ENCODE peak calls at places on chromosomes 4 and X, in ten cellular contexts. I is NB4, A is GM23248, R is H9, K is hepatic stellate cell, U is RKO, Y is pancreas, W is sciatic nerve, E is Kasumi-1, Q is fibroblast of the aortic adventitia. C is an unnamed sample.

GRCh38 chr4:65880594-65880993 is 210.3 kb upstream of the EPHA5 start:
- DNase-seq in I (peak; percentile 19), A (no peak), R (no peak), K (no peak), U (peak; percentile 9), Y (no peak), W (no peak), E (no peak), Q (peak; percentile 8), C (no peak)

GRCh38 chr4:182917182-182918043 is at the start of gene DCTD:
- DNase-seq in I (peak; percentile 87), A (peak; percentile 86), R (peak; percentile 80), K (peak; percentile 66), U (peak; percentile 78), Y (peak; percentile 76), W (peak; percentile 88), E (peak; percentile 59), Q (peak; percentile 46), C (peak; percentile 43)

GRCh38 chr4:153530284-153530995 is 64.3 kb downstream of the TMEM131L start:
- DNase-seq in I (no peak), A (no peak), R (no peak), K (no peak), U (no peak), Y (no peak), W (no peak), E (no peak), Q (no peak), C (no peak)

GRCh38 chr4:16938641-16939040 is 40.2 kb upstream of the LDB2 start:
- DNase-seq in I (no peak), A (no peak), R (no peak), K (no peak), U (no peak), Y (no peak), W (no peak), E (no peak), Q (no peak), C (no peak)

GRCh38 chrX:43956034-43956433 is 17.2 kb downstream of the NDP start:
- DNase-seq in I (no peak), A (no peak), R (no peak), K (no peak), U (no peak), Y (no peak), W (no peak), E (no peak), Q (no peak), C (no peak)

GRCh38 chr4:3348621-3349020 is 55.8 kb downstream of the RGS12 start:
- DNase-seq in I (no peak), A (no peak), R (no peak), K (no peak), U (no peak), Y (peak; percentile 56), W (no peak), E (no peak), Q (no peak), C (no peak)

GRCh38 chrX:130895299-130895698 is 7.7 kb downstream of the ENOX2 start:
- DNase-seq in I (no peak), A (peak; percentile 50), R (no peak), K (no peak), U (no peak), Y (no peak), W (no peak), E (no peak), Q (peak; percentile 65), C (no peak)

GRCh38 chr4:21979196-21979595 is 30.6 kb upstream of the KCNIP4 start:
- DNase-seq in I (no peak), A (peak; percentile 13), R (no peak), K (no peak), U (no peak), Y (no peak), W (no peak), E (no peak), Q (no peak), C (no peak)

GRCh38 chr4:1711906-1712215 is 258 bp downstream of the SLBP start:
- DNase-seq in I (no peak), A (peak; percentile 73), R (peak; percentile 43), K (peak; percentile 61), U (no peak), Y (no peak), W (no peak), E (no peak), Q (peak; percentile 20), C (no peak)

GRCh38 chr4:142707397-142707796 is 138.7 kb downstream of the INPP4B start:
- DNase-seq in I (peak; percentile 1), A (no peak), R (no peak), K (no peak), U (no peak), Y (no peak), W (no peak), E (peak; percentile 83), Q (no peak), C (no peak)

GRCh38 chrX:15359701-15360100 is 24.4 kb upstream of the PIGA start:
- DNase-seq in I (no peak), A (no peak), R (no peak), K (no peak), U (no peak), Y (no peak), W (no peak), E (no peak), Q (peak; percentile 55), C (no peak)

GRCh38 chr4:23438764-23439163 is 451.1 kb downstream of the PPARGC1A start:
- DNase-seq in I (no peak), A (no peak), R (no peak), K (no peak), U (no peak), Y (no peak), W (no peak), E (no peak), Q (peak; percentile 1), C (no peak)

GRCh38 chr4:80840396-80840795 is 190.1 kb upstream of the BMP3 start:
- DNase-seq in I (no peak), A (no peak), R (no peak), K (no peak), U (no peak), Y (no peak), W (no peak), E (no peak), Q (peak; percentile 41), C (no peak)

GRCh38 chr4:14532436-14532835 is 469.8 kb upstream of the CPEB2 start:
- DNase-seq in I (no peak), A (no peak), R (no peak), K (no peak), U (no peak), Y (no peak), W (no peak), E (no peak), Q (no peak), C (no peak)

C was measured in omental fat pad.